ENCODE peak calls at places on chromosomes 3 and 15, in six cellular contexts. One of them, this sample, is unnamed.

GRCh38 chr3:4533489-4534443 is 40.6 kb downstream of the ITPR1 start:
- DNase-seq in amniotic stem cell: no peak
- DNase-seq in anterior cingulate cortex: no peak
- DNase-seq in left lobe of liver: peak; percentile 64
- DNase-seq in psoas muscle: no peak
- DNase-seq in AG09319: no peak
- DNase-seq in this sample: no peak

GRCh38 chr3:146072061-146072460 is 88.9 kb downstream of the PLOD2 start:
- DNase-seq in amniotic stem cell: no peak
- DNase-seq in anterior cingulate cortex: no peak
- DNase-seq in left lobe of liver: no peak
- DNase-seq in psoas muscle: no peak
- DNase-seq in AG09319: no peak
- DNase-seq in this sample: no peak

GRCh38 chr15:66095871-66096710 is 157.5 kb downstream of the MEGF11 start:
- DNase-seq in amniotic stem cell: no peak
- DNase-seq in anterior cingulate cortex: no peak
- DNase-seq in left lobe of liver: no peak
- DNase-seq in psoas muscle: no peak
- DNase-seq in AG09319: no peak
- DNase-seq in this sample: no peak

GRCh38 chr3:119033393-119034255 is 1.0 kb downstream of the IGSF11 start:
- DNase-seq in amniotic stem cell: no peak
- DNase-seq in anterior cingulate cortex: no peak
- DNase-seq in left lobe of liver: no peak
- DNase-seq in psoas muscle: no peak
- DNase-seq in AG09319: no peak
- DNase-seq in this sample: no peak

GRCh38 chr3:125052671-125053303 is 3.0 kb downstream of the HEG1 start:
- DNase-seq in amniotic stem cell: peak; percentile 41
- DNase-seq in anterior cingulate cortex: no peak
- DNase-seq in left lobe of liver: no peak
- DNase-seq in psoas muscle: no peak
- DNase-seq in AG09319: peak; percentile 62
- DNase-seq in this sample: no peak

GRCh38 chr3:55333923-55334322 is 153.2 kb downstream of the WNT5A start:
- DNase-seq in amniotic stem cell: no peak
- DNase-seq in anterior cingulate cortex: no peak
- DNase-seq in left lobe of liver: no peak
- DNase-seq in psoas muscle: no peak
- DNase-seq in AG09319: no peak
- DNase-seq in this sample: no peak

GRCh38 chr15:91939432-91939831 is 85.9 kb downstream of the SLCO3A1 start:
- DNase-seq in amniotic stem cell: no peak
- DNase-seq in anterior cingulate cortex: no peak
- DNase-seq in left lobe of liver: no peak
- DNase-seq in psoas muscle: no peak
- DNase-seq in AG09319: no peak
- DNase-seq in this sample: no peak

GRCh38 chr15:78133801-78134200 is 2.6 kb upstream of the CIB2 start:
- DNase-seq in amniotic stem cell: no peak
- DNase-seq in anterior cingulate cortex: no peak
- DNase-seq in left lobe of liver: no peak
- DNase-seq in psoas muscle: no peak
- DNase-seq in AG09319: no peak
- DNase-seq in this sample: no peak

GRCh38 chr15:101342065-101342464 is 47.0 kb upstream of the SNRPA1 start:
- DNase-seq in amniotic stem cell: no peak
- DNase-seq in anterior cingulate cortex: no peak
- DNase-seq in left lobe of liver: no peak
- DNase-seq in psoas muscle: no peak
- DNase-seq in AG09319: no peak
- DNase-seq in this sample: no peak

GRCh38 chr15:62436235-62436634 is 271.1 kb upstream of the C2CD4B start:
- DNase-seq in amniotic stem cell: no peak
- DNase-seq in anterior cingulate cortex: no peak
- DNase-seq in left lobe of liver: no peak
- DNase-seq in psoas muscle: no peak
- DNase-seq in AG09319: no peak
- DNase-seq in this sample: no peak

GRCh38 chr3:45236964-45237363 is 10.9 kb upstream of the TMEM158 start:
- DNase-seq in amniotic stem cell: no peak
- DNase-seq in anterior cingulate cortex: no peak
- DNase-seq in left lobe of liver: no peak
- DNase-seq in psoas muscle: no peak
- DNase-seq in AG09319: no peak
- DNase-seq in this sample: no peak

GRCh38 chr3:177491301-177492031 is 294.2 kb upstream of the TBL1XR1 start:
- DNase-seq in amniotic stem cell: no peak
- DNase-seq in anterior cingulate cortex: peak; percentile 54
- DNase-seq in left lobe of liver: no peak
- DNase-seq in psoas muscle: no peak
- DNase-seq in AG09319: no peak
- DNase-seq in this sample: no peak

GRCh38 chr15:75104804-75105557 is 81.6 kb downstream of the PPCDC start:
- DNase-seq in amniotic stem cell: peak; percentile 87
- DNase-seq in anterior cingulate cortex: no peak
- DNase-seq in left lobe of liver: peak; percentile 48
- DNase-seq in psoas muscle: no peak
- DNase-seq in AG09319: peak; percentile 82
- DNase-seq in this sample: peak; percentile 89

GRCh38 chr3:48403533-48404439 is 26.1 kb downstream of the PLXNB1 start:
- DNase-seq in amniotic stem cell: no peak
- DNase-seq in anterior cingulate cortex: no peak
- DNase-seq in left lobe of liver: no peak
- DNase-seq in psoas muscle: no peak
- DNase-seq in AG09319: no peak
- DNase-seq in this sample: peak; percentile 83

GRCh38 chr15:101277038-101277822 is at the start of gene SELENOS:
- DNase-seq in amniotic stem cell: peak; percentile 76
- DNase-seq in anterior cingulate cortex: peak; percentile 75
- DNase-seq in left lobe of liver: peak; percentile 94
- DNase-seq in psoas muscle: peak; percentile 96
- DNase-seq in AG09319: peak; percentile 75
- DNase-seq in this sample: peak; percentile 96

GRCh38 chr3:72241525-72241924 is 456.6 kb upstream of the PROK2 start:
- DNase-seq in amniotic stem cell: no peak
- DNase-seq in anterior cingulate cortex: no peak
- DNase-seq in left lobe of liver: no peak
- DNase-seq in psoas muscle: no peak
- DNase-seq in AG09319: no peak
- DNase-seq in this sample: no peak

GRCh38 chr3:62875103-62876002 is at the start of gene CADPS:
- DNase-seq in amniotic stem cell: no peak
- DNase-seq in anterior cingulate cortex: peak; percentile 58
- DNase-seq in left lobe of liver: no peak
- DNase-seq in psoas muscle: no peak
- DNase-seq in AG09319: no peak
- DNase-seq in this sample: no peak

GRCh38 chr3:16151109-16151508 is 23.4 kb upstream of the GALNT15 start:
- DNase-seq in amniotic stem cell: no peak
- DNase-seq in anterior cingulate cortex: peak; percentile 69
- DNase-seq in left lobe of liver: no peak
- DNase-seq in psoas muscle: peak; percentile 94
- DNase-seq in AG09319: peak; percentile 74
- DNase-seq in this sample: no peak

GRCh38 chr3:78906245-78906644 is 861.6 kb downstream of the ROBO1 start:
- DNase-seq in amniotic stem cell: no peak
- DNase-seq in anterior cingulate cortex: no peak
- DNase-seq in left lobe of liver: no peak
- DNase-seq in psoas muscle: no peak
- DNase-seq in AG09319: no peak
- DNase-seq in this sample: no peak

GRCh38 chr15:69997701-69998273 is 99.9 kb downstream of the TLE3 start:
- DNase-seq in amniotic stem cell: no peak
- DNase-seq in anterior cingulate cortex: no peak
- DNase-seq in left lobe of liver: no peak
- DNase-seq in psoas muscle: peak; percentile 67
- DNase-seq in AG09319: no peak
- DNase-seq in this sample: no peak

GRCh38 chr15:85313339-85313738 is 67.1 kb upstream of the AKAP13 start:
- DNase-seq in amniotic stem cell: no peak
- DNase-seq in anterior cingulate cortex: no peak
- DNase-seq in left lobe of liver: no peak
- DNase-seq in psoas muscle: no peak
- DNase-seq in AG09319: no peak
- DNase-seq in this sample: no peak

GRCh38 chr15:35522061-35522460 is 23.9 kb downstream of the DPH6 start:
- DNase-seq in amniotic stem cell: no peak
- DNase-seq in anterior cingulate cortex: no peak
- DNase-seq in left lobe of liver: no peak
- DNase-seq in psoas muscle: no peak
- DNase-seq in AG09319: peak; percentile 82
- DNase-seq in this sample: no peak

GRCh38 chr15:65952425-65953053 is 83.2 kb downstream of the RAB11A start:
- DNase-seq in amniotic stem cell: peak; percentile 2
- DNase-seq in anterior cingulate cortex: no peak
- DNase-seq in left lobe of liver: no peak
- DNase-seq in psoas muscle: no peak
- DNase-seq in AG09319: no peak
- DNase-seq in this sample: no peak

GRCh38 chr3:129618901-129619671 is 12.6 kb upstream of the PLXND1 start:
- DNase-seq in amniotic stem cell: no peak
- DNase-seq in anterior cingulate cortex: no peak
- DNase-seq in left lobe of liver: no peak
- DNase-seq in psoas muscle: peak; percentile 48
- DNase-seq in AG09319: no peak
- DNase-seq in this sample: peak; percentile 80

GRCh38 chr3:112503304-112503972 is 4.2 kb upstream of the BTLA start:
- DNase-seq in amniotic stem cell: no peak
- DNase-seq in anterior cingulate cortex: no peak
- DNase-seq in left lobe of liver: no peak
- DNase-seq in psoas muscle: no peak
- DNase-seq in AG09319: no peak
- DNase-seq in this sample: no peak

GRCh38 chr15:84982301-84982920 is 755 bp downstream of the PDE8A start:
- DNase-seq in amniotic stem cell: no peak
- DNase-seq in anterior cingulate cortex: no peak
- DNase-seq in left lobe of liver: peak; percentile 84
- DNase-seq in psoas muscle: peak; percentile 62
- DNase-seq in AG09319: no peak
- DNase-seq in this sample: no peak

GRCh38 chr3:46008058-46008457 is 12.4 kb upstream of the FYCO1 start:
- DNase-seq in amniotic stem cell: no peak
- DNase-seq in anterior cingulate cortex: no peak
- DNase-seq in left lobe of liver: no peak
- DNase-seq in psoas muscle: peak; percentile 78
- DNase-seq in AG09319: no peak
- DNase-seq in this sample: no peak

GRCh38 chr3:32443471-32443870 is 51.8 kb downstream of the CMTM7 start:
- DNase-seq in amniotic stem cell: no peak
- DNase-seq in anterior cingulate cortex: no peak
- DNase-seq in left lobe of liver: no peak
- DNase-seq in psoas muscle: no peak
- DNase-seq in AG09319: no peak
- DNase-seq in this sample: no peak

GRCh38 chr15:94306700-94307650 is 75.6 kb downstream of the MCTP2 start:
- DNase-seq in amniotic stem cell: no peak
- DNase-seq in anterior cingulate cortex: no peak
- DNase-seq in left lobe of liver: no peak
- DNase-seq in psoas muscle: no peak
- DNase-seq in AG09319: no peak
- DNase-seq in this sample: no peak

GRCh38 chr3:55343486-55344357 is 143.4 kb downstream of the WNT5A start:
- DNase-seq in amniotic stem cell: no peak
- DNase-seq in anterior cingulate cortex: no peak
- DNase-seq in left lobe of liver: no peak
- DNase-seq in psoas muscle: no peak
- DNase-seq in AG09319: no peak
- DNase-seq in this sample: no peak

GRCh38 chr3:52763466-52763865 is 7.3 kb downstream of the NEK4 start:
- DNase-seq in amniotic stem cell: no peak
- DNase-seq in anterior cingulate cortex: no peak
- DNase-seq in left lobe of liver: no peak
- DNase-seq in psoas muscle: no peak
- DNase-seq in AG09319: no peak
- DNase-seq in this sample: no peak

This sample was measured in osteocyte.